ENCODE peak calls at places on chromosomes 16 and 17, in eight cellular contexts. V is stimulated activated effector memory CD8-positive, alpha-beta T cell treated with anti-CD3 and anti-CD28 coated beads, Interleukin-12 subunit alpha, Interleukin-12 subunit beta, amount 100 ng/mL, for 72 hours; P is islet precursor cell; X is AG08395; K is activated CD8-positive, alpha-beta memory T cell treated with anti-CD3 and anti-CD28 coated beads for 24 hours; C is NCI-H2081; D is EL; Q is mucosa of gallbladder. O is an unnamed sample.

GRCh38 chr16:27579086-27579980 is 29.4 kb downstream of the KATNIP start:
- DNase-seq in X (no peak), K (no peak), V (no peak), P (no peak), C (no peak), D (peak; percentile 6), Q (no peak), O (no peak)

GRCh38 chr17:21361020-21361809 is 14.9 kb upstream of the KCNJ12 start:
- DNase-seq in D (no peak), P (no peak), X (no peak), K (no peak), C (no peak), Q (no peak), V (no peak), O (no peak)

GRCh38 chr16:73058616-73059409 is 10.9 kb upstream of the ZFHX3 start:
- DNase-seq in Q (peak; percentile 41), K (no peak), C (peak; percentile 63), D (peak; percentile 63), X (peak; percentile 35), P (peak; percentile 78), V (no peak), O (peak; percentile 64)

GRCh38 chr17:72555052-72555451 is 434.2 kb downstream of the SOX9 start:
- DNase-seq in P (no peak), V (no peak), X (no peak), K (no peak), C (no peak), D (no peak), Q (peak; percentile 58), O (no peak)

GRCh38 chr16:81647527-81647926 is 131.6 kb upstream of the PLCG2 start:
- DNase-seq in C (no peak), V (no peak), X (peak; percentile 82), K (no peak), P (peak; percentile 97), D (peak; percentile 87), Q (no peak), O (peak; percentile 81)

GRCh38 chr16:88381820-88382451 is 823 bp upstream of the ZNF469 start:
- DNase-seq in C (no peak), K (no peak), V (no peak), D (no peak), P (no peak), X (no peak), Q (no peak), O (no peak)

GRCh38 chr17:2796164-2797140 is at the start of gene RAP1GAP2:
- DNase-seq in C (no peak), K (peak; percentile 76), X (no peak), V (peak; percentile 28), P (no peak), D (no peak), Q (peak; percentile 29), O (no peak)

GRCh38 chr17:3260600-3260999 is 37.6 kb downstream of the OR3A1 start:
- DNase-seq in D (no peak), K (no peak), P (no peak), X (no peak), V (no peak), Q (no peak), C (no peak), O (no peak)

GRCh38 chr16:1991135-1991551 is 1.4 kb downstream of the SYNGR3 start:
- DNase-seq in D (no peak), V (no peak), X (no peak), K (peak; percentile 82), P (no peak), C (no peak), Q (no peak), O (no peak)

GRCh38 chr17:76270770-76271668 is 5.9 kb downstream of the UBALD2 start:
- DNase-seq in D (no peak), V (no peak), X (no peak), K (peak; percentile 82), P (peak; percentile 58), C (no peak), Q (no peak), O (no peak)

GRCh38 chr16:27400751-27401620 is 988 bp upstream of the IL21R start:
- DNase-seq in Q (no peak), K (no peak), D (peak; percentile 22), X (peak; percentile 62), P (no peak), V (no peak), C (no peak), O (peak; percentile 37)

GRCh38 chr17:51154176-51154575 is 817 bp downstream of the NME1 start:
- DNase-seq in P (peak; percentile 55), D (peak; percentile 25), K (no peak), X (no peak), Q (no peak), V (no peak), C (no peak), O (no peak)

GRCh38 chr16:28218109-28218508 is 6.3 kb upstream of the XPO6 start:
- DNase-seq in D (peak; percentile 65), P (peak; percentile 64), V (peak; percentile 26), C (no peak), Q (peak; percentile 40), K (peak; percentile 72), X (peak; percentile 72), O (peak; percentile 76)

GRCh38 chr16:89534147-89534788 is 26.1 kb downstream of the SPG7 start:
- DNase-seq in P (no peak), D (no peak), X (peak; percentile 37), V (no peak), Q (peak; percentile 38), C (no peak), K (no peak), O (no peak)

GRCh38 chr16:21302898-21303528 is 24.9 kb upstream of the CRYM start:
- DNase-seq in K (no peak), Q (no peak), P (no peak), V (no peak), X (peak; percentile 57), D (peak; percentile 75), C (no peak), O (peak; percentile 59)

GRCh38 chr17:14760719-14761425 is 460.0 kb downstream of the HS3ST3B1 start:
- DNase-seq in D (no peak), K (no peak), X (no peak), P (peak; percentile 94), Q (no peak), C (no peak), V (no peak), O (peak; percentile 22)

GRCh38 chr17:73958453-73958852 is 245.0 kb upstream of the RPL38 start:
- DNase-seq in V (no peak), X (no peak), Q (no peak), D (no peak), P (peak; percentile 29), C (no peak), K (no peak), O (no peak)

GRCh38 chr17:15048381-15048780 is 216.7 kb downstream of the PMP22 start:
- DNase-seq in V (no peak), D (no peak), C (no peak), Q (no peak), P (no peak), X (no peak), K (no peak), O (no peak)

GRCh38 chr16:48611329-48612137 is 1.6 kb upstream of the N4BP1 start:
- DNase-seq in P (no peak), C (peak; percentile 24), V (peak; percentile 47), D (no peak), X (no peak), Q (no peak), K (peak; percentile 80), O (no peak)

GRCh38 chr17:64216030-64216384 is 47.1 kb downstream of the TEX2 start:
- DNase-seq in P (no peak), V (no peak), C (no peak), D (peak; percentile 70), Q (no peak), K (no peak), X (peak; percentile 41), O (peak; percentile 69)

GRCh38 chr17:39462644-39463375 is 1.5 kb downstream of the CDK12 start:
- DNase-seq in Q (no peak), D (peak; percentile 15), X (peak; percentile 11), P (peak; percentile 66), C (no peak), K (peak; percentile 59), V (no peak), O (peak; percentile 17)

GRCh38 chr16:59067207-59067606 is 333.1 kb upstream of the GOT2 start:
- DNase-seq in C (no peak), P (no peak), K (no peak), D (peak; percentile 49), X (no peak), V (no peak), Q (no peak), O (no peak)

GRCh38 chr16:74601131-74601871 is 5.6 kb downstream of the GLG1 start:
- DNase-seq in P (no peak), X (no peak), D (no peak), C (no peak), V (peak; percentile 8), Q (no peak), K (peak; percentile 69), O (no peak)

GRCh38 chr16:14405611-14406537 is 224.2 kb downstream of the PARN start:
- DNase-seq in C (no peak), K (peak; percentile 58), D (peak; percentile 22), P (peak; percentile 65), Q (no peak), X (no peak), V (peak; percentile 9), O (peak; percentile 39)

GRCh38 chr16:31202402-31203385 is at the start of gene PYCARD:
- DNase-seq in Q (peak; percentile 31), V (no peak), D (peak; percentile 68), P (peak; percentile 79), X (peak; percentile 78), C (no peak), K (peak; percentile 70), O (peak; percentile 88)

GRCh38 chr16:66924527-66925321 is 611 bp downstream of the RRAD start:
- DNase-seq in K (peak; percentile 76), X (peak; percentile 57), C (no peak), P (peak; percentile 73), Q (no peak), V (peak; percentile 53), D (peak; percentile 16), O (peak; percentile 80)

GRCh38 chr17:80441133-80441578 is 26.2 kb downstream of the ENDOV start:
- DNase-seq in D (peak; percentile 31), V (peak; percentile 36), C (no peak), P (peak; percentile 91), K (peak; percentile 78), X (peak; percentile 73), Q (no peak), O (peak; percentile 76)

GRCh38 chr16:30112197-30113030 is 923 bp downstream of the GDPD3 start:
- DNase-seq in D (peak; percentile 45), P (peak; percentile 91), K (peak; percentile 87), V (peak; percentile 62), X (peak; percentile 75), Q (peak; percentile 38), C (no peak), O (peak; percentile 77)

GRCh38 chr16:16084874-16085273 is 135.5 kb downstream of the ABCC1 start:
- DNase-seq in X (no peak), Q (no peak), C (no peak), D (no peak), P (no peak), K (no peak), V (no peak), O (no peak)

O was measured in GM03348.